ENCODE peak calls at places on chromosomes 5 and 9, in nine cellular contexts. H is HL-60; M is fibroblast of lung; R is dorsolateral prefrontal cortex; O is progenitor cell of endocrine pancreas; N is CD8-positive, alpha-beta T cell; G is activated B cell treated with CpG ODN at 0.5 μM for 24 hours; T is astrocyte of the cerebellum; D is AG04450. E is an unnamed sample.

GRCh38 chr9:123350590-123351310 is 5.2 kb upstream of the CRB2 start:
- DNase-seq in H (no peak), M (no peak), R (no peak), O (no peak), N (no peak), G (no peak), T (no peak), D (no peak), E (no peak)

GRCh38 chr5:40485021-40485998 is 194.4 kb upstream of the PTGER4 start:
- DNase-seq in H (peak), M (peak), R (no peak), O (no peak), N (no peak), G (no peak), T (no peak), D (no peak), E (no peak)

GRCh38 chr9:110050925-110051355 is 157.0 kb downstream of the C9orf152 start:
- DNase-seq in H (no peak), M (peak), R (no peak), O (no peak), N (no peak), G (no peak), T (peak), D (peak), E (no peak)

GRCh38 chr5:113271015-113271414 is 163.8 kb downstream of the TSSK1B start:
- DNase-seq in H (no peak), M (no peak), R (no peak), O (no peak), N (no peak), G (no peak), T (no peak), D (no peak), E (no peak)

GRCh38 chr5:142204219-142204618 is 95.6 kb downstream of the NDFIP1 start:
- DNase-seq in H (no peak), M (no peak), R (no peak), O (no peak), N (no peak), G (no peak), T (no peak), D (no peak), E (no peak)

GRCh38 chr5:177327539-177328522 is 16.1 kb upstream of the MXD3 start:
- DNase-seq in H (no peak), M (peak), R (no peak), O (no peak), N (no peak), G (no peak), T (peak), D (no peak), E (no peak)

GRCh38 chr9:126701820-126702500 is 88.2 kb downstream of the LMX1B start:
- DNase-seq in H (no peak), M (no peak), R (no peak), O (no peak), N (no peak), G (no peak), T (no peak), D (no peak), E (no peak)

GRCh38 chr9:121294866-121295661 is 27.1 kb downstream of the GSN start:
- DNase-seq in H (no peak), M (peak), R (no peak), O (no peak), N (no peak), G (no peak), T (no peak), D (no peak), E (no peak)

GRCh38 chr9:108662090-108662875 is 193.5 kb downstream of the ACTL7B start:
- DNase-seq in H (no peak), M (no peak), R (no peak), O (no peak), N (no peak), G (no peak), T (no peak), D (no peak), E (no peak)

GRCh38 chr9:121946465-121946864 is 146.6 kb downstream of the TTLL11 start:
- DNase-seq in H (no peak), M (no peak), R (no peak), O (no peak), N (no peak), G (no peak), T (no peak), D (no peak), E (no peak)

GRCh38 chr5:147101654-147102053 is 133.2 kb upstream of the STK32A start:
- DNase-seq in H (no peak), M (no peak), R (no peak), O (no peak), N (no peak), G (no peak), T (no peak), D (no peak), E (no peak)

DNA sequence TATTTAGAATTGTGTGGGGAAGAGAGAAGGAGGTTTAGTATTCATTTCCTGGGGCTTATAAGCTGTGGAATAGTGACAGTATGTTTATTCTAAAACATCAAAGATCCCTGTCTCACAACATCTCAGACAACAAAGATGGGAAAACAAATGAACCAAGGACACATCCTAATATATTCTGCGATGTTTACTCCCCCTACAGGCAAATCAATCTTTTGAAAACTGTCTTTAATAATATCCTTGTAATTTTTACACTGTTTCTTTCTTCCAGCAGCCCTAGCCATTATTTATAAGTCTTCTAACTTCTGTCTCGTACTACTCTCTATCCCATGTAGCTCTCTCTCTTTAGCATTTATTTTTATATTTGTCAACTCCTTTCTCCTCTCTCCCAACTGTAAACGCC is 33.5 kb upstream of the TMEM252 start:
- DNase-seq in H (no peak), M (peak), R (no peak), O (no peak), N (no peak), G (no peak), T (no peak), D (no peak), E (no peak)
- TF ChIP-seq CTCF in H (no peak), M (no peak), R (no peak), O (no peak), N (no peak), G (no peak), T (no peak), D (peak), E (peak)

GRCh38 chr9:69933445-69933844 is 110.2 kb upstream of the MAMDC2 start:
- DNase-seq in H (no peak), M (no peak), R (no peak), O (no peak), N (no peak), G (no peak), T (no peak), D (no peak), E (no peak)

GRCh38 chr9:69937358-69937757 is 106.3 kb upstream of the MAMDC2 start:
- DNase-seq in H (no peak), M (no peak), R (no peak), O (no peak), N (no peak), G (no peak), T (no peak), D (no peak), E (no peak)

GRCh38 chr9:69931340-69931739 is 110.7 kb downstream of the CFAP95 start:
- DNase-seq in H (no peak), M (no peak), R (no peak), O (no peak), N (no peak), G (no peak), T (no peak), D (no peak), E (no peak)

GRCh38 chr9:69936427-69936826 is 107.2 kb upstream of the MAMDC2 start:
- DNase-seq in H (no peak), M (peak), R (no peak), O (no peak), N (no peak), G (no peak), T (no peak), D (peak), E (no peak)

GRCh38 chr9:69932901-69933300 is 110.7 kb upstream of the MAMDC2 start:
- DNase-seq in H (no peak), M (no peak), R (no peak), O (no peak), N (no peak), G (no peak), T (no peak), D (no peak), E (no peak)
- TF ChIP-seq CTCF in H (peak), M (no peak), R (no peak), O (no peak), N (no peak), G (no peak), T (no peak), D (peak), E (peak)

DNA sequence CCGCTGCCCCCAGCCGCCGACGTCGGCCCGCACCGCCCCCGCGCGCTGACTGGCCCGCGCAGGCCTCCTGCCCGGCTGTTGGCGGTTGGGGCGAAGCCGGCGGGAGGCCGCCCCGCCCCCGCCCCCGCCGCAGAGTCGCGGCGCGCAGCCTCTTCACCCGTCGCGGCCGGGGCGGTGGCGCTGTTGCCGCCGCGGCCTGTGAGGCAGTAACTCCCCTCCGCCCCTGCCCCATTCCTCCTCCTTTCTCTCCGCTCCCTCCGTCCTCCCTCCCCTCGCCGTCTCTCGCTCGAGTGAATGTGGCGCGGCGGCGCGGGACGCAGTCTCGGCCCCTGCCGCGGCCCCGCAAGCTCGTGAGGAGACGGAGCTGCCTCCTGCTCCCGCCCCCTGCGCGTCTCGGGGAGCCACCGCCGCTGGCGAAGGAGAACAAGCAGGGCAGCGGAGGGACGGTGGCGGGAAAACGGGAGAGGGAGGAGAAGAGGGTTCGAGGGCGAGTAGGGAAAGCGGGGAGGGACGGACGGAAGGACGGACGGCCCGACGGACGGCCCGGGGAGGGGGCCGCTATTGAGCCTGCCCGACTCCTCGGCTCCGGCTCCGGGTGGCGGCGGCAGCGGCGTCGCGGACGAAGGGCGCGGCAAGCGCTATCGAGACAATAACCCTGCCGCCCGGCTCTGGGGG is 637 bp upstream of the ERBIN start:
- DNase-seq in H (peak), M (peak), R (peak), O (peak), N (peak), G (peak), T (peak), D (peak), E (peak)
- TF ChIP-seq CTCF in H (no peak), M (no peak), R (no peak), O (peak), N (no peak), G (no peak), T (peak), D (peak), E (peak)

GRCh38 chr5:132411382-132411925 is 41.9 kb downstream of the SLC22A5 start:
- DNase-seq in H (no peak), M (no peak), R (no peak), O (no peak), N (no peak), G (no peak), T (no peak), D (no peak), E (no peak)
- TF ChIP-seq CTCF in H (no peak), M (no peak), R (no peak), O (no peak), N (no peak), G (no peak), T (no peak), D (no peak), E (no peak)

GRCh38 chr9:36897476-36897875 is 136.6 kb downstream of the PAX5 start:
- DNase-seq in H (no peak), M (no peak), R (no peak), O (no peak), N (no peak), G (no peak), T (no peak), D (no peak), E (no peak)
- TF ChIP-seq CTCF in H (no peak), M (no peak), R (no peak), O (no peak), N (no peak), G (no peak), T (no peak), D (no peak), E (no peak)

GRCh38 chr5:79878721-79879336 is 112.2 kb downstream of the MTX3 start:
- DNase-seq in H (no peak), M (no peak), R (no peak), O (no peak), N (no peak), G (no peak), T (no peak), D (no peak), E (no peak)
- TF ChIP-seq CTCF in H (no peak), M (peak), R (no peak), O (peak), N (no peak), G (no peak), T (peak), D (peak), E (peak)

GRCh38 chr5:134784946-134785620 is 26.5 kb downstream of the DDX46 start:
- DNase-seq in H (no peak), M (no peak), R (no peak), O (no peak), N (no peak), G (no peak), T (peak), D (no peak), E (no peak)

GRCh38 chr5:134787692-134788091 is 29.1 kb downstream of the DDX46 start:
- DNase-seq in H (no peak), M (no peak), R (no peak), O (no peak), N (no peak), G (no peak), T (no peak), D (no peak), E (no peak)

GRCh38 chr5:134784241-134784920 is 25.8 kb downstream of the DDX46 start:
- DNase-seq in H (no peak), M (peak), R (no peak), O (no peak), N (no peak), G (no peak), T (no peak), D (no peak), E (no peak)
- TF ChIP-seq CTCF in H (no peak), M (peak), R (no peak), O (no peak), N (no peak), G (no peak), T (peak), D (peak), E (no peak)

GRCh38 chr9:4225291-4226119 is 74.4 kb downstream of the GLIS3 start:
- DNase-seq in H (no peak), M (peak), R (no peak), O (no peak), N (no peak), G (no peak), T (peak), D (peak), E (no peak)
- TF ChIP-seq CTCF in H (peak), M (peak), R (no peak), O (no peak), N (no peak), G (no peak), T (peak), D (peak), E (no peak)

E was measured in CD14-positive monocyte.